ENCODE peak calls at places on chromosome 1, in eight cellular contexts. G, K, W, D, U, I, C and A are unnamed samples.

GRCh38 chr1:183022202-183023145 is 746 bp upstream of the LAMC1 start:
- DNase-seq in D (no peak), U (peak; percentile 98), G (peak; percentile 6), I (peak; percentile 76), W (peak; percentile 93), K (peak; percentile 95), C (peak; percentile 98), A (peak; percentile 86)

GRCh38 chr1:64231153-64231552 is 27.7 kb downstream of the UBE2U start:
- DNase-seq in C (no peak), I (no peak), G (no peak), U (no peak), K (peak; percentile 23), D (no peak), W (no peak), A (no peak)

GRCh38 chr1:193069748-193070394 is 10.5 kb downstream of the RO60 start:
- DNase-seq in K (no peak), W (no peak), G (no peak), D (no peak), I (peak; percentile 13), U (peak; percentile 11), C (no peak), A (no peak)

GRCh38 chr1:118535901-118536300 is 350.9 kb upstream of the SPAG17 start:
- DNase-seq in I (peak; percentile 87), U (no peak), D (no peak), W (no peak), G (no peak), K (no peak), C (no peak), A (no peak)

GRCh38 chr1:230891413-230891812 is 23.1 kb upstream of the C1orf198 start:
- DNase-seq in I (peak; percentile 44), U (peak; percentile 54), G (no peak), C (no peak), D (no peak), W (no peak), K (no peak), A (no peak)

GRCh38 chr1:181541947-181542346 is 58.6 kb downstream of the CACNA1E start:
- DNase-seq in W (peak; percentile 13), U (no peak), K (peak; percentile 48), C (peak; percentile 1), I (no peak), G (no peak), D (no peak), A (no peak)

GRCh38 chr1:240597153-240597745 is 14.7 kb downstream of the GREM2 start:
- DNase-seq in I (no peak), K (no peak), C (no peak), D (no peak), G (no peak), W (no peak), U (peak; percentile 30), A (no peak)

GRCh38 chr1:41672173-41672572 is 187.7 kb upstream of the EDN2 start:
- DNase-seq in G (no peak), I (peak; percentile 55), C (peak; percentile 80), U (peak; percentile 91), D (no peak), K (peak; percentile 81), W (no peak), A (peak; percentile 74)

GRCh38 chr1:209988706-209989105 is 50.7 kb downstream of the SYT14 start:
- DNase-seq in W (no peak), K (peak; percentile 16), G (no peak), C (no peak), D (no peak), U (no peak), I (no peak), A (peak; percentile 84)

GRCh38 chr1:32349211-32349708 is 13.0 kb downstream of the FAM229A start:
- DNase-seq in G (no peak), I (peak; percentile 59), W (peak; percentile 72), C (peak; percentile 76), U (no peak), D (no peak), K (peak; percentile 49), A (no peak)

GRCh38 chr1:183218981-183219621 is 33.0 kb downstream of the LAMC2 start:
- DNase-seq in K (no peak), D (peak; percentile 22), W (peak; percentile 38), G (peak; percentile 88), I (peak; percentile 33), U (no peak), C (no peak), A (no peak)

GRCh38 chr1:112744019-112744578 is 29.0 kb upstream of the PPM1J start:
- DNase-seq in I (no peak), W (no peak), U (peak; percentile 45), K (peak; percentile 49), C (peak; percentile 43), D (no peak), G (no peak), A (no peak)

GRCh38 chr1:117561551-117561950 is 44.3 kb upstream of the TENT5C start:
- DNase-seq in C (no peak), D (peak; percentile 1), W (no peak), I (no peak), K (no peak), G (no peak), U (no peak), A (no peak)

GRCh38 chr1:114015075-114015474 is 35.8 kb downstream of the OLFML3 start:
- DNase-seq in I (no peak), G (no peak), W (no peak), D (no peak), C (peak; percentile 25), K (peak; percentile 28), U (no peak), A (peak; percentile 7)

GRCh38 chr1:153764315-153764714 is 10.9 kb upstream of the SLC27A3 start:
- DNase-seq in W (no peak), C (no peak), D (no peak), U (no peak), G (no peak), K (no peak), I (no peak), A (no peak)

GRCh38 chr1:209094384-209094783 is 489.1 kb upstream of the CAMK1G start:
- DNase-seq in C (no peak), K (no peak), U (no peak), W (no peak), I (peak; percentile 34), D (no peak), G (no peak), A (no peak)

GRCh38 chr1:218772575-218772974 is 401.1 kb upstream of the LYPLAL1 start:
- DNase-seq in D (no peak), G (no peak), I (no peak), C (peak; percentile 20), U (peak; percentile 60), K (peak; percentile 66), W (no peak), A (peak; percentile 16)

GRCh38 chr1:66372522-66373071 is 161.4 kb upstream of the SGIP1 start:
- DNase-seq in U (no peak), K (no peak), C (no peak), G (no peak), D (no peak), W (no peak), I (no peak), A (no peak)

GRCh38 chr1:1963570-1963969 is 40.0 kb downstream of the CFAP74 start:
- DNase-seq in U (no peak), K (no peak), C (no peak), W (no peak), G (no peak), D (no peak), I (no peak), A (no peak)

GRCh38 chr1:32536764-32537163 is 2.5 kb upstream of the ZBTB8A start:
- DNase-seq in U (no peak), G (no peak), C (no peak), I (no peak), K (no peak), D (no peak), W (no peak), A (no peak)

GRCh38 chr1:50342525-50342924 is 80.7 kb downstream of the DMRTA2 start:
- DNase-seq in I (no peak), U (no peak), C (no peak), K (no peak), G (no peak), D (no peak), W (no peak), A (no peak)

GRCh38 chr1:6502000-6502891 is 10.8 kb upstream of the PLEKHG5 start:
- DNase-seq in U (peak; percentile 45), I (peak; percentile 92), C (no peak), W (peak; percentile 87), G (no peak), D (no peak), K (no peak), A (no peak)

DNA sequence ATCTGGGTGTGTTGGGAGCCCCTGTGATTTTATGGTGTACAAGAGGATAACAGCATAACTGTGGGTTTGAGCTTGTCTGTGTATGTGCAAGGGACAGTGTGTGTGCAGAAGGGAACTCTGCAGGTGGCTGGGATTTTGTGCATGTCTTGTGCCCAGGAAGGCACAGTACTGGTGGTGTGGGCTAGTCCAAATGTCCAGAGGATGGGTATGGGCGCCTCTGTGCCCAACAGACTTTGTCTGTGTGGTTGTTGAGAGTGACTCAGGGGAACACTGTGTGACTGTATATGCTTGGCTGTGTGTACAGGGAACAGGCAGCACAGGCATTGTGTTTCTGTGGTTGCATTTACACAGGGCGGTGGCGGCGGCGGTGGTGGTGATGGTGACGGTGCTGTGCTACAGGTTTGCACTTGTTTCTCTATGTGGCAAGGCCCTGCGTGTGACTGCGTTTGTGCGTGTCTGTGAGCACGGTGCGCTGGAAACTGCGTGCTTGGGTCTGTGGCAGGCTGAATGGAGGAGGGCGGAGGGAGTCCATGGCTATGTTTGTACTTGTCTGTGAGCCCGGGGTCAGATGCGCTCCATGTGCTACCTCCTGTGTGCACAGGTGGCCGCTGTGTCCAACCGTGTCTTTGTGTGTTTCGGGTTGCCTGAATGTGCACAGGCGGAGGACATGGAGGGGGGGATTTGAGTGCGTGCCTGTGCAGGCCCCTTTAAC is 32.3 kb upstream of the WASF2 start:
- DNase-seq in G (peak; percentile 80), W (no peak), K (no peak), D (no peak), I (no peak), U (no peak), C (no peak), A (no peak)
- H3K4me3 ChIP-seq in G (peak overlapping the region; percentile 74), W (no peak overlapping the region), K (no peak overlapping the region), D (no peak overlapping the region), I (peak overlapping the region; percentile 31), U (no peak overlapping the region), C (no peak overlapping the region), A (no peak overlapping the region)

DNA sequence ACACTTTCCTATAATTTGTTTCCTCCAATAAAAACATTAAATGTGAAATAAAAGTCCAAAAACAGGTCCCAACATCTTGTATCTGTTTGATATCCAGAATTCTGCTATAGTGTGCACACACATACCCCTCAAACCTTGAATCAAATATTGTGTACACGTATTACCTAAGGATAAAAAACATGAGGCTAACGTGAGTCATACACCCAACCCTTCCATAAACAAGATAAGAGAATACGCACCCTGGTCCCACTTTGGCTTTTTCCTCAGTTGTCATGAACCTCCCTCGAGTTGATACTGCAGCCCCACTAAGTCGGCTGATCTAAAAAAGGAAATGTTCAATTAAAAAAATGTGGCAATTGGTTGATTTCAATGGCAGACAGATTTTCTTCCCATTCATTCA is 5.2 kb downstream of the KHDC4 start:
- DNase-seq in C (peak; percentile 48), I (no peak), W (no peak), G (no peak), K (peak; percentile 37), U (no peak), D (no peak), A (no peak)
- H3K36me3 ChIP-seq in C (peaks cover 74% of the 10 kb centered on the region), I (peaks cover 85% of the 10 kb centered on the region), W (peaks cover 95% of the 10 kb centered on the region), G (peaks cover 82% of the 10 kb centered on the region), K (peaks cover 66% of the 10 kb centered on the region), U (peaks cover 89% of the 10 kb centered on the region), D (peaks cover 98% of the 10 kb centered on the region), A (peaks cover 4% of the 10 kb centered on the region)

GRCh38 chr1:67815303-67816095 is 17.8 kb downstream of the GNG12 start:
- DNase-seq in K (no peak), W (no peak), C (no peak), D (no peak), G (no peak), U (no peak), I (no peak), A (no peak)
- H3K4me3 ChIP-seq in K (no peak overlapping the region), W (no peak overlapping the region), C (no peak overlapping the region), D (no peak overlapping the region), G (no peak overlapping the region), U (no peak overlapping the region), I (no peak overlapping the region), A (no peak overlapping the region)

GRCh38 chr1:205494119-205494518 is 10.3 kb upstream of the CDK18 start:
- DNase-seq in I (no peak), U (no peak), K (no peak), G (no peak), D (no peak), C (no peak), W (no peak), A (no peak)
- H3K36me3 ChIP-seq in I (no peaks in the 10 kb centered on the region), U (no peaks in the 10 kb centered on the region), K (no peaks in the 10 kb centered on the region), G (no peaks in the 10 kb centered on the region), D (no peaks in the 10 kb centered on the region), C (no peaks in the 10 kb centered on the region), W (no peaks in the 10 kb centered on the region), A (no peaks in the 10 kb centered on the region)